ENCODE peak calls at places on chromosomes 7 and 10, in eight cellular contexts. P, M, E, L, U, R, Y and T are unnamed samples.
A peak's percentile ranks its signal among the peaks of the same experiment; 100 is the strongest.

GRCh38 chr10:63977329-63977923 is 456.2 kb downstream of the REEP3 start:
- DNase-seq in P (no peak), M (peak; percentile 45), E (peak; percentile 46), Y (no peak), L (peak; percentile 73), R (peak; percentile 69), U (no peak), T (peak; percentile 2)

GRCh38 chr10:73819513-73820093 is 8.2 kb upstream of the NDST2 start:
- DNase-seq in L (no peak), P (no peak), M (no peak), R (no peak), Y (no peak), U (peak; percentile 43), E (no peak), T (no peak)

GRCh38 chr7:80415114-80415513 is 96.8 kb downstream of the GNAT3 start:
- DNase-seq in P (no peak), R (no peak), M (no peak), Y (no peak), U (no peak), L (no peak), E (no peak), T (no peak)

GRCh38 chr7:129176853-129177369 is 11.5 kb upstream of the SMO start:
- DNase-seq in P (no peak), R (no peak), Y (no peak), L (peak; percentile 73), E (peak; percentile 78), M (no peak), U (no peak), T (no peak)

GRCh38 chr10:46282460-46283216 is 4.2 kb upstream of the ANTXRL start:
- DNase-seq in M (peak; percentile 92), Y (peak; percentile 68), R (peak; percentile 59), U (peak; percentile 35), L (peak; percentile 77), P (no peak), E (peak; percentile 69), T (peak; percentile 62)

GRCh38 chr7:32217841-32218467 is 147.7 kb upstream of the PDE1C start:
- DNase-seq in E (no peak), R (no peak), L (no peak), Y (no peak), M (peak; percentile 27), U (no peak), P (no peak), T (no peak)

GRCh38 chr10:101018600-101019439 is 12.1 kb downstream of the PDZD7 start:
- DNase-seq in Y (peak; percentile 60), U (no peak), L (peak; percentile 66), E (peak; percentile 84), M (peak; percentile 90), P (no peak), R (peak; percentile 86), T (peak; percentile 43)

GRCh38 chr10:44437837-44438752 is 53.2 kb upstream of the CXCL12 start:
- DNase-seq in Y (no peak), L (no peak), E (no peak), M (peak; percentile 8), U (no peak), P (no peak), R (peak; percentile 89), T (no peak)

GRCh38 chr7:150992833-150993302 is 2.1 kb downstream of the NOS3 start:
- DNase-seq in Y (no peak), L (peak; percentile 61), U (no peak), E (peak; percentile 22), R (no peak), P (no peak), M (peak; percentile 22), T (no peak)

GRCh38 chr10:130046591-130046990 is 64.0 kb downstream of the C10orf143 start:
- DNase-seq in U (no peak), Y (no peak), R (no peak), E (peak; percentile 45), P (no peak), L (no peak), M (no peak), T (no peak)

GRCh38 chr7:68414631-68415425 is 1183.4 kb upstream of the AUTS2 start:
- DNase-seq in P (no peak), U (no peak), M (no peak), R (no peak), Y (no peak), L (no peak), E (no peak), T (no peak)

GRCh38 chr7:90788057-90788456 is 191.9 kb downstream of the CDK14 start:
- DNase-seq in Y (no peak), R (no peak), E (no peak), L (no peak), U (no peak), P (no peak), M (peak; percentile 7), T (no peak)

GRCh38 chr10:588246-589165 is 101.0 kb downstream of the DIP2C start:
- DNase-seq in L (no peak), Y (no peak), E (no peak), P (no peak), U (peak; percentile 33), R (no peak), M (no peak), T (no peak)

GRCh38 chr7:81618400-81619014 is 151.3 kb downstream of the HGF start:
- DNase-seq in P (no peak), R (no peak), Y (no peak), E (no peak), U (no peak), M (peak; percentile 92), L (no peak), T (no peak)

GRCh38 chr7:129671276-129671675 is 59.8 kb downstream of the NRF1 start:
- DNase-seq in Y (no peak), L (peak; percentile 52), U (no peak), M (no peak), E (peak; percentile 7), P (no peak), R (no peak), T (no peak)

GRCh38 chr10:100485336-100485735 is 22.5 kb downstream of the WNT8B start:
- DNase-seq in R (no peak), P (no peak), L (no peak), M (no peak), U (no peak), E (no peak), Y (no peak), T (no peak)

GRCh38 chr10:13834581-13835286 is 248.0 kb downstream of the PRPF18 start:
- DNase-seq in E (peak; percentile 49), R (peak; percentile 75), L (peak; percentile 75), Y (no peak), P (no peak), M (no peak), U (no peak), T (no peak)

GRCh38 chr7:36784991-36785940 is 61.0 kb upstream of the AOAH start:
- DNase-seq in L (no peak), P (no peak), U (peak; percentile 19), R (peak; percentile 95), E (peak; percentile 27), M (no peak), Y (peak; percentile 54), T (no peak)

GRCh38 chr10:21507066-21507669 is 18.3 kb downstream of the SKIDA1 start:
- DNase-seq in L (no peak), E (no peak), R (no peak), U (no peak), Y (no peak), P (no peak), M (no peak), T (no peak)

GRCh38 chr10:35613597-35614226 is 8.6 kb downstream of the GJD4 start:
- DNase-seq in U (no peak), P (no peak), L (peak; percentile 2), M (peak; percentile 35), R (no peak), E (peak; percentile 15), Y (no peak), T (no peak)

GRCh38 chr10:38094923-38095574 is 912 bp downstream of the ZNF37A start:
- DNase-seq in U (no peak), L (no peak), M (no peak), E (no peak), Y (no peak), P (no peak), R (no peak), T (peak; percentile 24)

GRCh38 chr7:84247591-84247990 is 53.0 kb upstream of the SEMA3A start:
- DNase-seq in P (no peak), R (peak; percentile 31), U (no peak), E (peak; percentile 26), M (peak; percentile 27), L (no peak), Y (no peak), T (no peak)

GRCh38 chr7:107993879-107994278 is 9.1 kb downstream of the LAMB1 start:
- DNase-seq in R (no peak), Y (no peak), P (no peak), M (no peak), E (peak; percentile 97), L (peak; percentile 86), U (no peak), T (no peak)

GRCh38 chr7:98877692-98878364 is 504 bp upstream of the TRRAP start:
- DNase-seq in Y (no peak), M (no peak), L (peak; percentile 31), U (no peak), R (no peak), P (no peak), E (no peak), T (no peak)